ENCODE peak calls at places on chromosome 7, in eight cellular contexts. One of them, this sample, is unnamed.

GRCh38 chr7:73809454-73810090 is 21.2 kb upstream of the CLDN4 start:
- DNase-seq in coronary artery: peak; percentile 66
- DNase-seq in Caki2: peak; percentile 75
- DNase-seq in transverse colon: peak; percentile 91
- DNase-seq in endothelial cell: no peak
- DNase-seq in foreskin fibroblast: peak; percentile 24
- DNase-seq in NB4: no peak
- DNase-seq in activated naive CD8-positive, alpha-beta T cell treated with anti-CD3 and anti-CD28 coated beads for 36 hours: no peak
- DNase-seq in this sample: no peak

GRCh38 chr7:17651926-17652385 is 288.3 kb downstream of the SNX13 start:
- DNase-seq in activated naive CD8-positive, alpha-beta T cell treated with anti-CD3 and anti-CD28 coated beads for 36 hours: no peak
- DNase-seq in foreskin fibroblast: peak; percentile 87
- DNase-seq in Caki2: no peak
- DNase-seq in transverse colon: no peak
- DNase-seq in endothelial cell: no peak
- DNase-seq in coronary artery: no peak
- DNase-seq in NB4: no peak
- DNase-seq in this sample: no peak

GRCh38 chr7:101134399-101134980 is 7.6 kb downstream of the SERPINE1 start:
- DNase-seq in NB4: peak; percentile 70
- DNase-seq in endothelial cell: no peak
- DNase-seq in transverse colon: no peak
- DNase-seq in Caki2: no peak
- DNase-seq in coronary artery: no peak
- DNase-seq in activated naive CD8-positive, alpha-beta T cell treated with anti-CD3 and anti-CD28 coated beads for 36 hours: no peak
- DNase-seq in foreskin fibroblast: peak; percentile 74
- DNase-seq in this sample: no peak

GRCh38 chr7:92633211-92633906 is 43.2 kb upstream of the FAM133B start:
- DNase-seq in coronary artery: no peak
- DNase-seq in Caki2: peak; percentile 67
- DNase-seq in foreskin fibroblast: peak; percentile 88
- DNase-seq in NB4: peak; percentile 86
- DNase-seq in transverse colon: no peak
- DNase-seq in activated naive CD8-positive, alpha-beta T cell treated with anti-CD3 and anti-CD28 coated beads for 36 hours: no peak
- DNase-seq in endothelial cell: peak; percentile 11
- DNase-seq in this sample: peak; percentile 52

GRCh38 chr7:1505731-1506550 is 1.8 kb upstream of the INTS1 start:
- DNase-seq in activated naive CD8-positive, alpha-beta T cell treated with anti-CD3 and anti-CD28 coated beads for 36 hours: peak; percentile 26
- DNase-seq in endothelial cell: no peak
- DNase-seq in transverse colon: no peak
- DNase-seq in Caki2: no peak
- DNase-seq in foreskin fibroblast: no peak
- DNase-seq in coronary artery: no peak
- DNase-seq in NB4: peak; percentile 97
- DNase-seq in this sample: peak; percentile 22

GRCh38 chr7:23298141-23298851 is 843 bp upstream of the MALSU1 start:
- DNase-seq in foreskin fibroblast: peak; percentile 45
- DNase-seq in Caki2: no peak
- DNase-seq in endothelial cell: no peak
- DNase-seq in activated naive CD8-positive, alpha-beta T cell treated with anti-CD3 and anti-CD28 coated beads for 36 hours: no peak
- DNase-seq in transverse colon: no peak
- DNase-seq in NB4: peak; percentile 36
- DNase-seq in coronary artery: peak; percentile 74
- DNase-seq in this sample: no peak

GRCh38 chr7:43585521-43585920 is 2.6 kb downstream of the STK17A start:
- DNase-seq in activated naive CD8-positive, alpha-beta T cell treated with anti-CD3 and anti-CD28 coated beads for 36 hours: no peak
- DNase-seq in Caki2: no peak
- DNase-seq in coronary artery: no peak
- DNase-seq in transverse colon: no peak
- DNase-seq in NB4: peak; percentile 74
- DNase-seq in foreskin fibroblast: peak; percentile 73
- DNase-seq in endothelial cell: no peak
- DNase-seq in this sample: no peak

GRCh38 chr7:10802526-10802925 is 171.1 kb upstream of the PHF14 start:
- DNase-seq in endothelial cell: no peak
- DNase-seq in Caki2: no peak
- DNase-seq in transverse colon: no peak
- DNase-seq in NB4: no peak
- DNase-seq in coronary artery: no peak
- DNase-seq in activated naive CD8-positive, alpha-beta T cell treated with anti-CD3 and anti-CD28 coated beads for 36 hours: no peak
- DNase-seq in foreskin fibroblast: no peak
- DNase-seq in this sample: no peak

GRCh38 chr7:64890761-64891666 is 12.1 kb upstream of the ZNF273 start:
- DNase-seq in Caki2: no peak
- DNase-seq in transverse colon: no peak
- DNase-seq in endothelial cell: no peak
- DNase-seq in activated naive CD8-positive, alpha-beta T cell treated with anti-CD3 and anti-CD28 coated beads for 36 hours: no peak
- DNase-seq in foreskin fibroblast: no peak
- DNase-seq in NB4: no peak
- DNase-seq in coronary artery: peak; percentile 72
- DNase-seq in this sample: no peak